ENCODE peak calls at places on chromosomes 1 and 21, in four cellular contexts. A, S, R and V are unnamed samples. For H3K9me3, the result is how much of the 10 kb centered on the place peaks cover.

GRCh38 chr21:40053007-40053406 is 185.8 kb downstream of the PCP4 start:
- DNase-seq in S (no peak), R (no peak), A (peak), V (peak)

GRCh38 chr1:244860914-244861610 is 3.3 kb downstream of the HNRNPU start:
- DNase-seq in A (no peak), S (no peak), R (no peak), V (no peak)

GRCh38 chr1:243230914-243231313 is 24.2 kb downstream of the CEP170 start:
- DNase-seq in R (no peak), A (no peak), S (no peak), V (no peak)

GRCh38 chr21:45596704-45597318 is 46.7 kb upstream of the PCBP3 start:
- DNase-seq in A (no peak), R (peak), S (peak), V (peak)

GRCh38 chr1:183237046-183237445 is 51.0 kb downstream of the LAMC2 start:
- DNase-seq in S (no peak), R (no peak), A (no peak), V (no peak)

GRCh38 chr1:78045600-78045849 is 241 bp upstream of the GIPC2 start:
- DNase-seq in S (no peak), R (no peak), A (no peak), V (no peak)

GRCh38 chr1:43321331-43321891 is 16.2 kb upstream of the MPL start:
- DNase-seq in R (no peak), S (no peak), A (no peak), V (no peak)

GRCh38 chr1:95984975-95985374 is 736.6 kb upstream of the PTBP2 start:
- DNase-seq in A (no peak), R (no peak), S (no peak), V (no peak)

GRCh38 chr1:86429122-86429725 is 5.3 kb downstream of the CLCA2 start:
- DNase-seq in S (no peak), A (no peak), R (no peak), V (no peak)

GRCh38 chr1:207811920-207812720 is 60.3 kb downstream of the CD46 start:
- DNase-seq in A (no peak), R (peak), S (no peak), V (peak)

GRCh38 chr1:46577671-46578070 is 26.2 kb upstream of the KNCN start:
- DNase-seq in R (no peak), S (no peak), A (no peak), V (no peak)

GRCh38 chr1:83102630-83103071 is 896.3 kb downstream of the TTLL7 start:
- DNase-seq in A (no peak), R (no peak), S (no peak), V (no peak)

GRCh38 chr1:197519741-197520334 is 251.8 kb downstream of the CRB1 start:
- DNase-seq in S (no peak), A (no peak), R (no peak), V (no peak)

GRCh38 chr1:187714501-187714900 is 885.8 kb downstream of the PLA2G4A start:
- DNase-seq in R (no peak), A (no peak), S (no peak), V (no peak)

GRCh38 chr1:67736750-67737149 is 51.7 kb downstream of the GADD45A start:
- DNase-seq in R (no peak), A (no peak), S (no peak), V (no peak)

GRCh38 chr1:196438324-196438723 is 169.9 kb downstream of the KCNT2 start:
- DNase-seq in R (no peak), S (no peak), A (no peak), V (no peak)

GRCh38 chr1:54558434-54559030 is 10.5 kb downstream of the ACOT11 start:
- DNase-seq in R (peak), A (no peak), S (no peak), V (no peak)

GRCh38 chr1:92882817-92883216 is 51.0 kb downstream of the RPL5 start:
- DNase-seq in S (peak), A (no peak), R (peak), V (no peak)

GRCh38 chr21:36854391-36854790 is 112.1 kb downstream of the HLCS start:
- DNase-seq in A (no peak), R (no peak), S (no peak), V (no peak)

GRCh38 chr1:84834419-84835064 is 58.5 kb downstream of the LPAR3 start:
- DNase-seq in S (no peak), A (no peak), R (no peak), V (no peak)

GRCh38 chr1:18945401-18945849 is 11.1 kb downstream of the IFFO2 start:
- DNase-seq in S (no peak), A (no peak), R (no peak), V (no peak)

GRCh38 chr1:161958425-161958824 is 65.2 kb downstream of the OLFML2B start:
- DNase-seq in R (no peak), S (no peak), A (no peak), V (no peak)

GRCh38 chr1:19029191-19030085 is 73.0 kb upstream of the IFFO2 start:
- DNase-seq in A (no peak), R (peak), S (no peak), V (no peak)

GRCh38 chr1:5707566-5708178 is 284.6 kb downstream of the NPHP4 start:
- DNase-seq in R (peak), A (no peak), S (no peak), V (peak)

GRCh38 chr1:212507361-212507760 is 74.6 kb downstream of the NENF start:
- DNase-seq in S (no peak), R (no peak), A (no peak), V (no peak)

GRCh38 chr21:20877976-20878375 is 120.2 kb upstream of the NCAM2 start:
- DNase-seq in S (no peak), A (no peak), R (no peak), V (no peak)

DNA sequence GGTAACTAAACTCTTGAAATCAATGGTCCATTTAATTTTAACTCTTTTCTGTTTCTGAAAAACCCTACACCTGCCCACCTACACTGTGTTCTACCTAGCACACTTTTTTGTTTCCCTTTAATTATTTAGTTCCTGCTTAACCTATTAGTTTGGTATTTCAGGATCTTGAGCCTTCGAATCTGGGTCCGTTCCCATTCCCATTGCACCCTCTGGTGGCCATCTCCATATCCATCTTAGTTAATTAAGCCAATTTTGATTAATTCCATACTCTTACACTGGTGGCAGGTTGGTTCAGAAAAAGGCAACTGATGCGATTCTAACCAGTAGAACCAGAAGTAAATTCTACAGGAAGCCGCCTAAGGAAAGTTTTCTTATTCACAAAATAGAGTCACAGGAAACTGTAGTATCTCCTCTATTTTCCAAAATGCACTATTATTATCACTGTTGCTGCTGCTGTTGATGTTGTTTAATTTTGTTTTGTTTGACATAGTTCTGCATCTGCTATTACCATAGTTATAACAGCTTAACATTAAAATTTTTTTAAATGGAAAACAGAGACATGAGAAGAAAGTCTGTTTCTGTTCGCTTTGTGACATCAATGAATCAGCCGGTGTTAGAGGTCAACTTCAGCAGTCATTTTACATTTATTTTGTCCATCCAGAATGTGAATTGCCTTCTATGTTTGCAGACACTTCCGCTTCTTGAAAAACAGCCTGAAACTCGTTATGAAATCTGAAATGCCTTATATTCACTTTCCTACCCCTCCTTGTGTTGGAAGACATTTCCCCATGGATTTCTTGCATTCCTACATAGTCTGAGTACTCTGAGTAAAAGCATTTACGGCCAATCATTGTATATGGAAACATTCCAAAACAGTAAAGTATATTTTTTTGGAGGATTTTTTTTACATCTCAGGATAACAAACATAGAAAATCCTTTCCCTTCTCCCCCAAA is 115.5 kb upstream of the NCAM2 start:
- DNase-seq in A (no peak), S (no peak), R (no peak), V (no peak)
- H3K9me3 ChIP-seq in A (under half), S (under half), R (under half), V (under half)

DNA sequence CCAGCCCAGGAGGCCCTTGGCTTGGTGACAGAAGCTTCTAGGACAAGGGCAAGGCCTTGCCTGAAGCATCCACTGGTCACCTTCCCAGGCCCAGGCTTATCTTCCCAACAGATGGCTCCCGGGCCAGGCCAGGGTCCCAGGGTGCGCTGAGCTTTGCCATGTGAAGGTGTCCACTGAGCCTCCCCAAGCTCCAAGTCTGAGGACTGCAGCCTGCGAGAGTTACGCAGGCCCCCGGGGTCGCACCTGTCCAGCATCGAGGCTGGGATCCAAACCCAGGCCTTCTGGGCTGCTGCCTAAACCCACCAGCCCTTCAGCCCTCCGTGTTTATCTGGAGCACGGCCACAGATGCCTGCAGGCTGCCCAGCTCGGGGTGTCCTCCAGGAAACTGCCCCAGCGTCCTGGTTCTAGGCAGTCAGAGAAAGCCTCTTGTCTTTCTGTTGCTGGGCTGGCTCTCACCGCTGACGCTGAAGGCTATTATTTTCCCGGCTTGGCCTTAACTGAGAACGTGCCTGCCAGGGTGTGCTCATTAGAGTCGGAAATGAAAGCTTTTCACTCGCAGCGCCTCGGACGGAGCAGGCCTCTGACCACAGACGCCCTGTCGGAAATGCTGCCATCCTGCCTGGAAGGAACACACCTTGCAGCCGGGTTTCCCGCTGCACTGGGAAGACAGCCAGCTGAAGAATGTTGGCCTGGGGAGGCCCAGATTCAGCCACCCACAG is 71.4 kb downstream of the MEGF6 start:
- DNase-seq in S (no peak), R (no peak), A (no peak), V (peak)
- H3K27ac ChIP-seq in S (no peak), R (no peak), A (peak), V (peak)

GRCh38 chr1:69191280-69191679 is 376.4 kb upstream of the LRRC7 start:
- DNase-seq in R (no peak), S (no peak), A (no peak), V (no peak)
- TF ChIP-seq CTCF in R (no peak), S (no peak), A (no peak), V (no peak)

DNA sequence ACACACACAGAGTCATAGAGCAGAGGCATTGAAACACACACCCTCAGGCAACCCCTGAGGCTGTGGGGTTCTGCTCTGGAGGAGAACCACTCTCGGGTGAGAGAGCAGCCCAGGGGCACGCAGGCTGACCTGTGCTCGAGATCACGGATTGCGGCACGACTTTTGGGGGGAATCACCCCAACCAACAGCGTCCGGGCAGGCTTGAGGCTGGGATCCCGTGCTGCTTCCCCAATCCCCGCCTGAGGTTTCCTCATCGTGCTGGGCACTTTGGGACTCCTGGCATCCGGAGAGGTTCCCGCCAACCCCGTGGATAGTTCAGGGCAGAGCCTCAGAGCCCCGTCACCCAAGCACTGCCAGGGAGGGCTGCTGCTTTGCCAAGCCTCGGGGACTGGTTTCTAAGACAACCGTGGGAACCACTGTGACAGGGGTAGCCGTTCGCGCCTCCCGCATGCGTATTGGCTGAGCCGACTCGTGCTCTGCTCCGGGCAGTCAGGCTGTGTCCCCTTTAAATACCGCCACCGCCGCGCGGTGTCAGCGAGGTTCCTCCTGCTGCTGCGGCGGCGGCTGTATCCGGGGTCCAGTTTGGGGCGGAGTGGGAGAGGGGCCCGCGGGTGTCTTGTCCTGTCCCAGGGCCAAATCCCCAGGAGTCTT is 682.2 kb upstream of the TPTE start:
- DNase-seq in R (no peak), A (no peak), S (no peak), V (no peak)
- H3K9me3 ChIP-seq in R (under half), A (under half), S (under half), V (under half)

GRCh38 chr1:203652718-203653461 is 26.3 kb downstream of the ATP2B4 start:
- DNase-seq in R (no peak), A (no peak), S (no peak), V (no peak)
- H3K27ac ChIP-seq in R (peak), A (no peak), S (peak), V (peak)

DNA sequence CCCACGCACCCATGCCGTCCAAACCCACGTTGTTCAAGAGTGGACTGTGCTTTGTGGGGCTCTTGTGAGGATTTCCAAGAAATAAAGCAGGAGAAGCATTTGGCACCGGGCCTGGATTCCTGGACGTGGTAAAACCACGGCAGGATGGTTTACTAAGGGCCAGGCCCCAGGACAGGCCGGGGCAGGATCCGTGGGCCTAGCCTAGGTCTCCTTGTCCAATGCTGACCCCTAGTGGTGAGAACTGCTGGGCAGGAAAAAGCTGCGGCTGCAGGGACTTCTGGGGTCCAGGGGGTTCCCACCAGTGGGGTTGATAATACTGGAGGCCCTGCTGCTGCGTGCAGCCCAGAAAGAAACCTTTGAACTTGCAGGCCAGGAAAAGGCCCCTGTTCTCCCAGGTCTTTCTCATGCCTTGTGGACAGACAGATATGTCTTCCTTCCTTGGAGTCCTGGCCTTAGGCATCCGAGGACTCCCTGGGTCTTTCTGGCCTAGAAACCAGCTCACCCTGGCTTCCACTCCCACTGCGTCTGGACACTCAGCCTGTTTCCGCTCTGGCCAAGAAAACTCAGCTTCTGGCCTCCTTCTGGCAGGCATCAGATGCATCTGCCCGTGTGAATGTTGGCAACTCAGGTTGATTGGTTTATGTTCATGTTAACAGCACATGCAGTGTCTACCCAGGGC is 106.9 kb upstream of the TMEM51 start:
- DNase-seq in A (peak), R (peak), S (peak), V (peak)
- TF ChIP-seq CTCF in A (peak), R (peak), S (peak), V (peak)

GRCh38 chr21:24856326-24856725 is 751.0 kb downstream of the MRPL39 start:
- DNase-seq in A (no peak), S (no peak), R (no peak), V (no peak)
- H3K9me3 ChIP-seq in A (under half), S (under half), R (under half), V (under half)